ENCODE peak calls at places on chromosome 3, in seven cellular contexts. K is Panc1, V is breast epithelium, Y is HepG2, Z is transverse colon, U is SK-N-SH, C is endothelial cell of umbilical vein. R is an unnamed sample.

GRCh38 chr3:76436895-76437294 is 603.0 kb upstream of the ROBO2 start:
- DNase-seq in K (no peak), C (no peak), Y (no peak), V (no peak), Z (no peak), U (no peak), R (no peak)

GRCh38 chr3:148953094-148953493 is 38.2 kb upstream of the GYG1 start:
- DNase-seq in V (no peak), Y (no peak), U (no peak), K (no peak), C (no peak), Z (no peak), R (no peak)

GRCh38 chr3:189419683-189420082 is 211.5 kb upstream of the TP63 start:
- DNase-seq in K (no peak), Z (no peak), Y (no peak), C (no peak), V (no peak), U (no peak), R (no peak)

GRCh38 chr3:198017100-198017499 is 57.1 kb downstream of the LMLN start:
- DNase-seq in Y (no peak), C (no peak), U (no peak), Z (no peak), V (no peak), K (no peak), R (no peak)

GRCh38 chr3:136380530-136380929 is 130.4 kb downstream of the PCCB start:
- DNase-seq in Z (no peak), V (no peak), C (no peak), Y (no peak), K (no peak), U (no peak), R (no peak)

GRCh38 chr3:79872483-79872882 is 104.7 kb upstream of the ROBO1 start:
- DNase-seq in K (peak), V (no peak), Y (no peak), U (no peak), Z (no peak), C (peak), R (no peak)

GRCh38 chr3:41259449-41260062 is 60.3 kb downstream of the CTNNB1 start:
- DNase-seq in Z (no peak), V (no peak), U (no peak), C (no peak), K (no peak), Y (no peak), R (no peak)

GRCh38 chr3:169813757-169814517 is 1.2 kb upstream of the LRRC34 start:
- DNase-seq in K (no peak), Y (peak), V (no peak), Z (peak), U (no peak), C (peak), R (no peak)

GRCh38 chr3:152203677-152204076 is 65.1 kb upstream of the MBNL1 start:
- DNase-seq in U (no peak), V (no peak), C (no peak), K (no peak), Y (no peak), Z (no peak), R (no peak)

GRCh38 chr3:152206243-152206642 is 62.5 kb upstream of the MBNL1 start:
- DNase-seq in Z (no peak), Y (no peak), V (no peak), C (no peak), U (no peak), K (no peak), R (no peak)

GRCh38 chr3:152205097-152205593 is 63.6 kb upstream of the MBNL1 start:
- DNase-seq in Y (no peak), C (no peak), U (no peak), K (no peak), V (no peak), Z (no peak), R (no peak)

GRCh38 chr3:152202976-152203626 is 65.6 kb upstream of the MBNL1 start:
- DNase-seq in Z (peak), K (no peak), Y (no peak), C (no peak), U (no peak), V (no peak), R (no peak)

DNA sequence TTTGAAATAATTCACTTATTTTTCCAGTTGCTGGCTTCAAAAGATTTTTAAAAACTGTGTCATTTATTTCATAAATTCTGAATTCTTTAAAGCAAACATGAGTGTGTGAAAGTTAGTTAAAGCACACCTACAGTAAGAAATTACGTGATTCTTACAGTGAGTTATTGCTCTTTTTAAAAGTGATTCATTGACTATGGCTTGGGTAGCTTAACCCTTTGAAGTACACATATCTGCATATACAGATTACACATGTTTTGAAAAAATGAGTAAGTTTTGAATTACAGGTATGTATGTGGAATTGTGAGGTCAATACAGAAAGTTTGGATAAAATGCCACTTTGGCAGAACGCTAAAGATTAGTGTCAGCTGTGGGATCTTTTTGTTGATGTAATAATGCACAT is 64.5 kb upstream of the MBNL1 start:
- DNase-seq in Z (no peak), U (no peak), K (no peak), V (no peak), C (no peak), Y (no peak), R (no peak)
- H3K4me3 ChIP-seq in Z (no peak), U (no peak), K (no peak), V (no peak), C (no peak), Y (no peak), R (peak)

GRCh38 chr3:184242297-184242685 is 6.5 kb downstream of the ALG3 start:
- DNase-seq in Y (no peak), K (no peak), Z (no peak), U (no peak), V (no peak), C (no peak), R (peak)

GRCh38 chr3:184241141-184241446 is 7.7 kb downstream of the ALG3 start:
- DNase-seq in Z (no peak), C (no peak), Y (no peak), U (no peak), K (no peak), V (no peak), R (no peak)

GRCh38 chr3:184239710-184240109 is 9.1 kb downstream of the ALG3 start:
- DNase-seq in C (no peak), K (no peak), Y (no peak), V (no peak), U (no peak), Z (no peak), R (no peak)

GRCh38 chr3:184240384-184241140 is 8.2 kb downstream of the ALG3 start:
- DNase-seq in Y (no peak), C (peak), Z (no peak), V (no peak), K (no peak), U (no peak), R (no peak)

GRCh38 chr3:184241447-184242296 is 7.1 kb downstream of the ALG3 start:
- DNase-seq in Y (peak), V (no peak), U (peak), C (peak), Z (peak), K (no peak), R (no peak)
- TF ChIP-seq POLR2AphosphoS5 in Y (peak), V (peak), U (no peak), C (no peak), Z (peak), K (peak), R (no peak)

GRCh38 chr3:147389265-147390175 is 16.8 kb downstream of the ZIC4 start:
- DNase-seq in K (no peak), U (no peak), C (no peak), Z (no peak), V (no peak), Y (no peak), R (no peak)

GRCh38 chr3:147392083-147392916 is 14.0 kb downstream of the ZIC4 start:
- DNase-seq in V (no peak), K (no peak), U (peak), C (peak), Y (no peak), Z (no peak), R (peak)

GRCh38 chr3:147393261-147393964 is 12.9 kb downstream of the ZIC4 start:
- DNase-seq in U (peak), Y (no peak), Z (no peak), C (no peak), K (no peak), V (no peak), R (peak)

GRCh38 chr3:147390589-147391569 is 15.5 kb downstream of the ZIC4 start:
- DNase-seq in K (no peak), V (no peak), Y (no peak), C (no peak), U (no peak), Z (no peak), R (no peak)

DNA sequence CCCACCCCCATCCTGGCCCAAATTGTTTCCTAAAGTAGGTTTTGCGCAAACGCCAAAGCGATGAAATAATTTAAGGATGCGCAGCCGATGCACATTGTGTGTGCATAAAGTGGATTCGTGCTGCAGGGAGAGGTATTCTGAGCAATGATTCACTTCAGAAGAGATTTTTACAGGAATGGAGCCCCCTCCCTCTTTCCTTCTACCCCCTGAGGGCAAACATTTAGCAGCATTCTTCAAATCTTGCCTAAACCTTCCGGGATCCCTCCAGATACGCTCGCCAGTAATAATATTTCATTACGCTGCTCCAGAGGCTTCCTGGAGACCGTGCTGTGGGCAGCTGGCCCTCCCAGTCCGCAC is 14.6 kb downstream of the ZIC4 start:
- DNase-seq in U (no peak), C (no peak), V (no peak), K (no peak), Z (no peak), Y (no peak), R (no peak)
- H3K4me3 ChIP-seq in U (peak), C (no peak), V (peak), K (peak), Z (no peak), Y (no peak), R (peak)

DNA sequence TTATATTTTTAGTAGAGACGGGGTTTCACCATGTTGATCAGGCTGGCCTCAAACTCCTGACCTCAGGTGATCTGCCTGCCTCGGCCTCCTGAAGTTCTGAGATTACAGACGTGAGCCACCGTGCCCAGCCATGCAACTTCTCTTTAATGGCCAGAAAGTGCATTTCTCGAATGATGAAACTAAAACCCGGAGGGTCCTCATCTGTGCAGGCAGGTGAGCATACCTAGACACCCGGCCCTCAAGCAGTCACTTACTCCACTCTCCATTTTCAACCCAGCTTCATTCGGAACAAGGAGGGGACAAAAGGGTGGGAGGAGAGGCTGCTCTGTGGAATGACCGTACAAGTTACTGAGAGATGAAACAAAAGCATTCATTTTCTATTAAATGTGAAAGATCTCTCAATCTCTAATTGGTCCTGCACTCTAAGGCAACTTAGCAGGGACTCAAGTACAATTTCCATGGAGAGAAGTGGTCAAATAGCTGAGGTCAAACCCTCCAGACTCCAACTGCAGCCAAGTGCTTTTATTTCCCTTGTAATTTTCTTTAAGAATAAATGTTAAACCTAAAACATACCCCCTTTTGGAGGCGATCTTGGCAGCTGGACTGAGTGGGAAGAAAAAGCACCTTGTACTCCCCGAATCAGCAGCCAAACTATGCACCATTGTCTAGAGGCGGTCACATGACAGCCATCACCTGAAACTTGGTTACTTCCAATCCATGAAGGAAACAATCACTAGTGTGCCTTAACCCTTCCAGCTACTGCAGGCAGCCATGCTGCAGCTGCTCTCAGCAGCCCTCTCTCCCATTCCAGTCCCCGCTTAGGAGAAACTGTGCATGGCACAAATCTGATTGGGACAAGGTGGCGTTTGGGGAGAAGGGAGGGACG is 62.2 kb downstream of the VGLL4 start:
- DNase-seq in U (no peak), C (no peak), Z (no peak), V (peak), Y (no peak), K (no peak), R (no peak)
- TF ChIP-seq POLR2AphosphoS5 in U (no peak), C (no peak), Z (no peak), V (no peak), Y (no peak), K (no peak), R (no peak)

GRCh38 chr3:193928354-193929209 is 207.4 kb upstream of the HES1 start:
- DNase-seq in U (no peak), V (no peak), Y (no peak), C (no peak), K (no peak), Z (no peak), R (no peak)
- H3K4me3 ChIP-seq in U (no peak), V (no peak), Y (no peak), C (no peak), K (no peak), Z (no peak), R (no peak)

GRCh38 chr3:195548496-195548895 is 5.4 kb upstream of the PPP1R2 start:
- DNase-seq in Z (no peak), K (no peak), Y (peak), C (no peak), U (no peak), V (no peak), R (no peak)
- TF ChIP-seq POLR2AphosphoS5 in Z (no peak), K (no peak), Y (no peak), C (no peak), U (no peak), V (no peak), R (no peak)

GRCh38 chr3:11136116-11136515 is 18.2 kb upstream of the HRH1 start:
- DNase-seq in K (no peak), Y (no peak), Z (no peak), C (no peak), U (no peak), V (no peak), R (no peak)
- H3K4me3 ChIP-seq in K (no peak), Y (no peak), Z (no peak), C (no peak), U (peak), V (no peak), R (no peak)

DNA sequence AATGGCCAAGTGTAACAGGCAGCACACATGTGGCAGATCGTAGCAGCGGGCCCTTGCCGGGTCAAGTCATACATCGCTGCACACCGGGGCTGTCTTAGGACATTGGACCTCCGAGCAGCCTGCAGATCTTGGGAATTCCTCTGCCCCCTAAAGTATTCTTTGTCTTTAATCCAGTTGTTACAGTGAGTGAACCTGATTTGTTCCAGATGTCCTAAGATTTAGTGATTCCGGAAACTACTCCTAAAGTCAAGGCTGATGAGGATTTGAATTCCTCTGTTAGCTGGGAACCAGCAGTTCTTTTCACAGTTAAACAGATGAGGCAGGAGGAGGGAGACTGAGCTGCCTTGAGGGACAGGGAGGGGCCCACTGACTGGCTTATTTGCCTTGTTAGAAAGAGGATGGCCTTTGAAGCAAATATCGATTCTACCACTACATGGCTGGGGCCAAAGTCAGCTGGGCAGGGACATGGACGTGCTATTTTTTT is 190.6 kb upstream of the CTDSPL start:
- DNase-seq in V (no peak), Y (no peak), Z (no peak), U (no peak), C (no peak), K (no peak), R (no peak)
- TF ChIP-seq POLR2AphosphoS5 in V (no peak), Y (no peak), Z (peak), U (no peak), C (no peak), K (no peak), R (no peak)

GRCh38 chr3:32820430-32820829 is 2.6 kb downstream of the TRIM71 start:
- DNase-seq in Y (no peak), K (no peak), V (no peak), Z (no peak), U (no peak), C (no peak), R (no peak)

GRCh38 chr3:32821686-32822296 is 4.0 kb downstream of the TRIM71 start:
- DNase-seq in K (no peak), C (no peak), U (peak), V (no peak), Z (no peak), Y (no peak), R (no peak)

GRCh38 chr3:32822609-32823498 is 5.1 kb downstream of the TRIM71 start:
- DNase-seq in Y (no peak), U (no peak), V (no peak), C (no peak), Z (no peak), K (no peak), R (no peak)

GRCh38 chr3:32819581-32820348 is 2.0 kb downstream of the TRIM71 start:
- DNase-seq in U (no peak), V (no peak), Z (no peak), K (no peak), Y (no peak), C (no peak), R (no peak)

GRCh38 chr3:32820971-32821685 is 3.3 kb downstream of the TRIM71 start:
- DNase-seq in U (no peak), V (no peak), C (no peak), Y (no peak), K (no peak), Z (no peak), R (no peak)
- H3K4me3 ChIP-seq in U (no peak), V (no peak), C (no peak), Y (peak), K (no peak), Z (no peak), R (no peak)

R was measured in sigmoid colon.